ENCODE peak calls at places on chromosomes 7 and 10, in four cellular contexts. D is T-helper 17 cell, N is kidney tubule cell, B is nephron progenitor cell. Z is an unnamed sample.

GRCh38 chr7:18357691-18358090 is 137.9 kb upstream of the HDAC9 start:
- DNase-seq in N (peak), D (no peak), B (no peak), Z (peak)

GRCh38 chr7:101420436-101420835 is 57.8 kb downstream of the COL26A1 start:
- DNase-seq in B (peak), D (no peak), N (no peak), Z (no peak)

GRCh38 chr10:109593686-109594085 is 329.6 kb downstream of the XPNPEP1 start:
- DNase-seq in N (peak), B (no peak), D (no peak), Z (no peak)

GRCh38 chr10:34104829-34105572 is 710.1 kb downstream of the PARD3 start:
- DNase-seq in D (no peak), N (no peak), B (no peak), Z (no peak)

GRCh38 chr10:110434477-110435096 is 63.1 kb upstream of the DUSP5 start:
- DNase-seq in N (no peak), B (no peak), D (no peak), Z (no peak)

GRCh38 chr7:43108255-43109011 is 4.0 kb upstream of the HECW1 start:
- DNase-seq in N (peak), B (peak), D (no peak), Z (peak)

GRCh38 chr7:76047305-76047810 is 442 bp downstream of the STYXL1 start:
- DNase-seq in B (no peak), N (peak), D (no peak), Z (peak)

GRCh38 chr10:35340975-35341374 is 4.7 kb downstream of the CCNY start:
- DNase-seq in B (no peak), D (no peak), N (peak), Z (no peak)

GRCh38 chr10:18104223-18104872 is 35.9 kb upstream of the CACNB2 start:
- DNase-seq in D (peak), N (peak), B (peak), Z (peak)

GRCh38 chr7:30135271-30135550 is 425 bp downstream of the MTURN start:
- DNase-seq in D (no peak), N (no peak), B (no peak), Z (no peak)

GRCh38 chr10:129467346-129468119 is 492 bp downstream of the MGMT start:
- DNase-seq in B (no peak), D (no peak), N (peak), Z (peak)

GRCh38 chr10:81843042-81843441 is 32.0 kb upstream of the NRG3 start:
- DNase-seq in D (no peak), B (no peak), N (peak), Z (no peak)

GRCh38 chr10:101578192-101578591 is 9.9 kb downstream of the POLL start:
- DNase-seq in D (no peak), B (no peak), N (no peak), Z (no peak)